ENCODE peak calls at places on chromosome 6, in ten cellular contexts. One of them, this sample, is unnamed.

GRCh38 chr6:56637640-56638039 is 5.0 kb downstream of the DST start:
- DNase-seq in HCT116: peak
- DNase-seq in adrenal gland: no peak
- DNase-seq in tibial nerve: no peak
- DNase-seq in K562: peak
- DNase-seq in endothelial cell of umbilical vein: peak
- DNase-seq in NB4: peak
- DNase-seq in uterus: no peak
- DNase-seq in esophagus squamous epithelium: no peak
- DNase-seq in heart left ventricle: no peak
- DNase-seq in this sample: no peak

GRCh38 chr6:141906569-141907080 is 226.1 kb upstream of the GJE1 start:
- DNase-seq in HCT116: no peak
- DNase-seq in adrenal gland: no peak
- DNase-seq in tibial nerve: no peak
- DNase-seq in K562: no peak
- DNase-seq in endothelial cell of umbilical vein: peak
- DNase-seq in NB4: no peak
- DNase-seq in uterus: no peak
- DNase-seq in esophagus squamous epithelium: no peak
- DNase-seq in heart left ventricle: no peak
- DNase-seq in this sample: no peak

GRCh38 chr6:166926748-166927147 is 29.6 kb downstream of the RNASET2 start:
- DNase-seq in HCT116: no peak
- DNase-seq in adrenal gland: no peak
- DNase-seq in tibial nerve: no peak
- DNase-seq in K562: no peak
- DNase-seq in endothelial cell of umbilical vein: no peak
- DNase-seq in NB4: no peak
- DNase-seq in uterus: peak
- DNase-seq in esophagus squamous epithelium: no peak
- DNase-seq in heart left ventricle: no peak
- DNase-seq in this sample: peak

GRCh38 chr6:68211242-68211795 is 423.8 kb upstream of the ADGRB3 start:
- DNase-seq in HCT116: no peak
- DNase-seq in adrenal gland: no peak
- DNase-seq in tibial nerve: no peak
- DNase-seq in K562: no peak
- DNase-seq in endothelial cell of umbilical vein: no peak
- DNase-seq in NB4: no peak
- DNase-seq in uterus: no peak
- DNase-seq in esophagus squamous epithelium: no peak
- DNase-seq in heart left ventricle: no peak
- DNase-seq in this sample: no peak

GRCh38 chr6:112899541-112899940 is 552.4 kb downstream of the RFPL4B start:
- DNase-seq in HCT116: no peak
- DNase-seq in adrenal gland: no peak
- DNase-seq in tibial nerve: no peak
- DNase-seq in K562: no peak
- DNase-seq in endothelial cell of umbilical vein: peak
- DNase-seq in NB4: no peak
- DNase-seq in uterus: no peak
- DNase-seq in esophagus squamous epithelium: no peak
- DNase-seq in heart left ventricle: no peak
- DNase-seq in this sample: no peak

GRCh38 chr6:80226156-80226555 is 119.7 kb downstream of the BCKDHB start:
- DNase-seq in HCT116: no peak
- DNase-seq in adrenal gland: no peak
- DNase-seq in tibial nerve: no peak
- DNase-seq in K562: no peak
- DNase-seq in endothelial cell of umbilical vein: no peak
- DNase-seq in NB4: no peak
- DNase-seq in uterus: no peak
- DNase-seq in esophagus squamous epithelium: no peak
- DNase-seq in heart left ventricle: no peak
- DNase-seq in this sample: no peak

GRCh38 chr6:124928831-124929230 is 33.4 kb upstream of the RNF217 start:
- DNase-seq in HCT116: no peak
- DNase-seq in adrenal gland: no peak
- DNase-seq in tibial nerve: no peak
- DNase-seq in K562: no peak
- DNase-seq in endothelial cell of umbilical vein: no peak
- DNase-seq in NB4: no peak
- DNase-seq in uterus: no peak
- DNase-seq in esophagus squamous epithelium: no peak
- DNase-seq in heart left ventricle: no peak
- DNase-seq in this sample: no peak

GRCh38 chr6:35500782-35501181 is 3.9 kb upstream of the TEAD3 start:
- DNase-seq in HCT116: no peak
- DNase-seq in adrenal gland: no peak
- DNase-seq in tibial nerve: no peak
- DNase-seq in K562: peak
- DNase-seq in endothelial cell of umbilical vein: no peak
- DNase-seq in NB4: peak
- DNase-seq in uterus: no peak
- DNase-seq in esophagus squamous epithelium: no peak
- DNase-seq in heart left ventricle: no peak
- DNase-seq in this sample: no peak

GRCh38 chr6:75402296-75402695 is 91.3 kb downstream of the FILIP1 start:
- DNase-seq in HCT116: peak
- DNase-seq in adrenal gland: no peak
- DNase-seq in tibial nerve: no peak
- DNase-seq in K562: no peak
- DNase-seq in endothelial cell of umbilical vein: peak
- DNase-seq in NB4: no peak
- DNase-seq in uterus: peak
- DNase-seq in esophagus squamous epithelium: no peak
- DNase-seq in heart left ventricle: no peak
- DNase-seq in this sample: no peak

GRCh38 chr6:150334790-150335783 is 33.7 kb upstream of the IYD start:
- DNase-seq in HCT116: peak
- DNase-seq in adrenal gland: peak
- DNase-seq in tibial nerve: no peak
- DNase-seq in K562: peak
- DNase-seq in endothelial cell of umbilical vein: peak
- DNase-seq in NB4: peak
- DNase-seq in uterus: peak
- DNase-seq in esophagus squamous epithelium: no peak
- DNase-seq in heart left ventricle: no peak
- DNase-seq in this sample: peak

GRCh38 chr6:110811187-110811586 is 4.1 kb downstream of the CDK19 start:
- DNase-seq in HCT116: no peak
- DNase-seq in adrenal gland: no peak
- DNase-seq in tibial nerve: no peak
- DNase-seq in K562: no peak
- DNase-seq in endothelial cell of umbilical vein: no peak
- DNase-seq in NB4: no peak
- DNase-seq in uterus: no peak
- DNase-seq in esophagus squamous epithelium: no peak
- DNase-seq in heart left ventricle: no peak
- DNase-seq in this sample: no peak

DNA sequence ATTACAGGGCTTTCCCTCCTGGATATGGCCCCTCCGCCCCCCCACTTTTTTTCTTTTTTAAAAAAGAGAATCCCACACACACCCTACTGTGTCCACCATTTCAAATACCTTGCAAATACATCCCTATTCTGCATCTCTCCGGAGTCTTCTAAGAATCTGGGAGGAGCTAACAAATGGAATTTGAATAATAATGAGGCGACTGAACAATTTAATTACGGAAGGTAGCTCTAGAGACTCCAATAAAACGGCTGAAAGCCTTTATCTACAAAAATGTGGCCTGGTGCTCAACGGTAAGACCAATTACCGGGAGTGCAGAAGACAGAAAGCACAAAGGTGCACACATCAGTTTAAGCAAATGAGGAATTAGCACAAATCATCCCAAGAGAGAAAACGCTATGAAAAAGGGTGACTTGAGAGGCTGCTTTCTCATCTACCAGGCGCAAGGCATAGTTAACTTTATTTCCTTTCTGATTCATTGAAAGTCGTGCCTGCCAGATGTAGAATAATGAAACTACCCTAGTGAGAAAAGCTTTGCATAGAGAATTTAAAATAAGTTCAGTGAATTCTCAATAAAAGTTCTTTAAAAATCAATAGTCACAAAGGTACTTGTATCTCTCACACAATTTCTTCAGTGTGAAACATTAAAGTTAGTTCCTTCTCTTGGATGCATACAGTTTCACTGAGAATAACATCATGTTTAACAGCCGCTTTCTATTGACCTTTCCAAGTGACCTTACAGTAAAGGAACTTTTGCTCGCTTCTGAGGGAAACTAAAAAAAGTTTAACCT is 1.6 kb downstream of the RRAGD start:
- DNase-seq in HCT116: no peak
- DNase-seq in adrenal gland: no peak
- DNase-seq in tibial nerve: no peak
- DNase-seq in K562: no peak
- DNase-seq in endothelial cell of umbilical vein: no peak
- DNase-seq in NB4: peak
- DNase-seq in uterus: no peak
- DNase-seq in esophagus squamous epithelium: no peak
- DNase-seq in heart left ventricle: no peak
- DNase-seq in this sample: no peak
- H3K4me3 ChIP-seq in HCT116: no peak
- H3K4me3 ChIP-seq in adrenal gland: no peak
- H3K4me3 ChIP-seq in tibial nerve: peak
- H3K4me3 ChIP-seq in K562: no peak
- H3K4me3 ChIP-seq in endothelial cell of umbilical vein: no peak
- H3K4me3 ChIP-seq in NB4: peak
- H3K4me3 ChIP-seq in uterus: peak
- H3K4me3 ChIP-seq in esophagus squamous epithelium: peak
- H3K4me3 ChIP-seq in heart left ventricle: peak
- H3K4me3 ChIP-seq in this sample: peak

DNA sequence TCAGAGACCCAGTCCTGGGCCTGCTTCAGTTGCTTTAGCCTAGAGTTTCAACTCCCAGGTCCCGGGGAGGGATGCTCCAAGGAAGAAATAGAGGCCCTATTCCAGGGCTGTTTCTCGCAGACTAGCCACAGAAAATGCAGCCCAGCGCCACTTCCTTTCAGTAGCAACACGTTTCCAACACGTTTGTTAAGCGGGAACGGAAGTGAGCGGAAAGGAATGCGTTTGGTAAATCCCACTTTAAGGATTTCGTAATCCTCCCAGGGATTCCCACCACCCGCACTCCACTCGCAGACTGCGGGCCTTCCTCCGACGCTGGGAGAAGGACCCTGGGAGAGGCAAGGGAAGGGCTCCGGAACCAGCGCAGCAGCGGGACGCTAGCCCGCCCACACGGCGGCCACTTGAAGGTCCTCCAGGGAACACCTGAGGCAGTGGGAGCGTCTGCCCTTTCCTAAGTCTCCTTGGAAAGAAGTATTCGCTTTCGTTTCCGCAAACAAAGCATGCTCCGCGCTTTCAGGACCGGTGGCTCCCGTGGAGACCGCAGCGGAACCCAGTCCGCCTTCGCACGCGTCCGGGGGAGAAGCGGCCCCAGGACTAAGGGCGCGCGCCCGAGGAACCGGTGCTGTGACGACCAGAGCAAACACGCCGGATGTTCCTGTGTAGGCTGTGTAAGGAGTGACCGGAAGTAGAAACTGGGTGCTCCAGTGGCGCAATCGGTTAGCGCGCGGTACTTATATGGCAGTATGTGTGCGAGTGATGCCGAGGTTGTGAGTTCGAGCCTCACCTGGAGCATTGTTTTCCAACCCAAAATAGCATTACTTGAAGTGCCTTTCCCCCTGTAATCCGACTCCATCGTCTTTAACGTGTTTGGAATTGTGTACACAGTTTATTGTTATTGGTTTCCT is 227.6 kb upstream of the PRSS16 start:
- DNase-seq in HCT116: peak
- DNase-seq in adrenal gland: peak
- DNase-seq in tibial nerve: peak
- DNase-seq in K562: peak
- DNase-seq in endothelial cell of umbilical vein: peak
- DNase-seq in NB4: peak
- DNase-seq in uterus: peak
- DNase-seq in esophagus squamous epithelium: peak
- DNase-seq in heart left ventricle: peak
- DNase-seq in this sample: peak
- TF ChIP-seq CTCF in HCT116: no peak
- TF ChIP-seq CTCF in adrenal gland: no peak
- TF ChIP-seq CTCF in tibial nerve: no peak
- TF ChIP-seq CTCF in K562: no peak
- TF ChIP-seq CTCF in endothelial cell of umbilical vein: no peak
- TF ChIP-seq CTCF in NB4: no peak
- TF ChIP-seq CTCF in uterus: no peak
- TF ChIP-seq CTCF in esophagus squamous epithelium: no peak
- TF ChIP-seq CTCF in heart left ventricle: no peak
- TF ChIP-seq CTCF in this sample: no peak

GRCh38 chr6:30344868-30345671 is at the start of gene RPP21:
- DNase-seq in HCT116: peak
- DNase-seq in adrenal gland: peak
- DNase-seq in tibial nerve: peak
- DNase-seq in K562: peak
- DNase-seq in endothelial cell of umbilical vein: peak
- DNase-seq in NB4: peak
- DNase-seq in uterus: peak
- DNase-seq in esophagus squamous epithelium: no peak
- DNase-seq in heart left ventricle: peak
- DNase-seq in this sample: peak
- TF ChIP-seq POLR2A in HCT116: peak
- TF ChIP-seq POLR2A in adrenal gland: peak
- TF ChIP-seq POLR2A in tibial nerve: peak
- TF ChIP-seq POLR2A in K562: peak
- TF ChIP-seq POLR2A in endothelial cell of umbilical vein: peak
- TF ChIP-seq POLR2A in NB4: peak
- TF ChIP-seq POLR2A in uterus: peak
- TF ChIP-seq POLR2A in esophagus squamous epithelium: peak
- TF ChIP-seq POLR2A in heart left ventricle: peak
- TF ChIP-seq POLR2A in this sample: no peak

DNA sequence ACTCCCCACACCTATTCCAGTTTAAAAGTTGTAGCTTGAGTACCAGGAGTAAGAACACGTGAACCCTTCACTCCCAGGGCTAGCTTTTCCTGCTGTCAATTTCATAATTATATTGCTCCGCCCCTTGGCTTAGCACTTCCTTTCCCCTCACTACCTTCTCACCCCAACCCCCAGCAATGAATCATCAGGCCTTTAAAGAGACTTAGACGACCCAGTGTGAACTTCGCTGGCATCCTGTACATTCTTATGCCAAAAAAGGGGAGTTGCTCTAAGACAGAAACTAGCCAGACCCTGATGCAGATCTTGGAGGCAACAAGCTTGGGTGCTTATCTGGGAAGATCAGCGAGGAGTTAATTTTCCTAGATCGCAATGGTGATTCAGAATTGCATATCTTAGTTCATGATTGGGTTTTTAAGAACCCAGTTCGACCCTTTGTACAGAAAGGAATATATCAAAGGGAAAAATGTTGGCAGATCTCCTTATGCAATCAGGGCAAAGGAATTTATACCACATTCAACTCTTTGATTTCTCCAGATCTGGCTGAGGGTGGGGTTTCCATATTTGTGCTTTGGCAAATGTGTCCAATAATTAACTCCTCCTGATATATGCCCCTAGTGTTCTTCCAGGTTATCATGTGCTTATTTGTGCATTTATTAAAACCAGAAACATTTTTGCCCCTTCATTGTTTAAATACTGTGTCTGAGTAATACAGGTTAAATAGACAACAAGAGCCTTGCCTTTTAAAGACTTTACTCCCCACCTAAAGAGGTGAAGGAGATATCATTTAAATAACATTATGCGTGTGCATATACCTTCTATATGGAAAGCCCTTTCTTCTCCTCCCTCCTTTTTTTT is 8.1 kb upstream of the ATXN1 start:
- DNase-seq in HCT116: peak
- DNase-seq in adrenal gland: no peak
- DNase-seq in tibial nerve: no peak
- DNase-seq in K562: peak
- DNase-seq in endothelial cell of umbilical vein: peak
- DNase-seq in NB4: peak
- DNase-seq in uterus: peak
- DNase-seq in esophagus squamous epithelium: no peak
- DNase-seq in heart left ventricle: no peak
- DNase-seq in this sample: peak
- H3K4me3 ChIP-seq in HCT116: peak
- H3K4me3 ChIP-seq in adrenal gland: no peak
- H3K4me3 ChIP-seq in tibial nerve: no peak
- H3K4me3 ChIP-seq in K562: no peak
- H3K4me3 ChIP-seq in endothelial cell of umbilical vein: no peak
- H3K4me3 ChIP-seq in NB4: no peak
- H3K4me3 ChIP-seq in uterus: no peak
- H3K4me3 ChIP-seq in esophagus squamous epithelium: no peak
- H3K4me3 ChIP-seq in heart left ventricle: no peak
- H3K4me3 ChIP-seq in this sample: no peak